ENCODE peak calls at places on chromosomes 16 and 17, in six cellular contexts. C is activated T-cell treated with anti-CD3 and anti-CD28 coated beads, Interleukin-2, amount 50 U/mL, for 4 hours; L is stimulated activated CD8-positive, alpha-beta memory T cell treated with anti-CD3 and anti-CD28 coated beads, Interleukin-15, amount 100 ng/mL, for 24 hours; P is CD4-positive, alpha-beta T cell; M is iPS-NIHi11; B is renal cortical epithelial cell. W is an unnamed sample.

GRCh38 chr17:69320210-69320907 is 6.6 kb downstream of the ABCA5 start:
- DNase-seq in L (no peak), C (no peak), M (no peak), B (no peak), P (no peak), W (no peak)

GRCh38 chr17:54749157-54749556 is 151.5 kb upstream of the TOM1L1 start:
- DNase-seq in C (no peak), P (no peak), M (no peak), L (no peak), B (no peak), W (no peak)

GRCh38 chr17:68711858-68712257 is 110.7 kb upstream of the FAM20A start:
- DNase-seq in C (no peak), B (no peak), M (no peak), P (no peak), L (no peak), W (no peak)

GRCh38 chr17:35684046-35684802 is 47.2 kb upstream of the RASL10B start:
- DNase-seq in L (no peak), P (no peak), B (peak), M (peak), C (no peak), W (no peak)

GRCh38 chr17:61128671-61129115 is 270.9 kb upstream of the TBX2 start:
- DNase-seq in B (no peak), C (no peak), L (no peak), P (no peak), M (no peak), W (no peak)

GRCh38 chr16:57735755-57736418 is at the start of gene KATNB1:
- DNase-seq in M (no peak), C (no peak), L (no peak), P (no peak), B (no peak), W (no peak)

GRCh38 chr16:11067266-11067665 is 122.9 kb downstream of the CLEC16A start:
- DNase-seq in M (no peak), P (no peak), L (no peak), C (no peak), B (no peak), W (no peak)

GRCh38 chr16:28984619-28985135 is at the start of gene LAT:
- DNase-seq in B (no peak), P (peak), C (peak), M (no peak), L (no peak), W (peak)

GRCh38 chr17:58153046-58153445 is 4.9 kb downstream of the OR4D1 start:
- DNase-seq in M (no peak), C (peak), B (no peak), P (peak), L (no peak), W (no peak)

GRCh38 chr16:1817276-1817589 is 9.4 kb downstream of the HAGH start:
- DNase-seq in C (no peak), B (no peak), M (no peak), P (no peak), L (no peak), W (no peak)

GRCh38 chr17:70599198-70599597 is 429.9 kb downstream of the KCNJ2 start:
- DNase-seq in M (no peak), L (no peak), C (no peak), B (no peak), P (no peak), W (no peak)

GRCh38 chr16:15857779-15858560 is 1.1 kb upstream of the MYH11 start:
- DNase-seq in P (no peak), L (no peak), B (no peak), C (no peak), M (peak), W (no peak)

GRCh38 chr17:82830249-82830661 is 9.6 kb downstream of the ZNF750 start:
- DNase-seq in P (no peak), C (no peak), L (no peak), B (no peak), M (no peak), W (no peak)

GRCh38 chr16:67525176-67525860 is 3.3 kb upstream of the RIPOR1 start:
- DNase-seq in P (no peak), L (no peak), C (no peak), B (no peak), M (no peak), W (no peak)

GRCh38 chr16:29745126-29745852 is 501 bp downstream of the C16orf54 start:
- DNase-seq in P (no peak), M (peak), C (peak), B (no peak), L (no peak), W (peak)

GRCh38 chr17:2396568-2397246 is 4.2 kb downstream of the MNT start:
- DNase-seq in C (no peak), M (peak), B (peak), P (no peak), L (no peak), W (peak)

GRCh38 chr16:19382887-19383816 is 34.5 kb upstream of the TMC5 start:
- DNase-seq in C (no peak), M (peak), P (no peak), B (no peak), L (no peak), W (no peak)

GRCh38 chr16:4358831-4359561 is 7.9 kb upstream of the PAM16 start:
- DNase-seq in C (peak), P (peak), B (no peak), M (peak), L (peak), W (peak)

GRCh38 chr17:1762233-1762905 is 509 bp downstream of the SERPINF1 start:
- DNase-seq in L (no peak), M (no peak), B (no peak), P (no peak), C (no peak), W (no peak)

GRCh38 chr17:74215332-74215727 is 2.0 kb downstream of the TTYH2 start:
- DNase-seq in B (no peak), C (no peak), P (no peak), L (no peak), M (no peak), W (no peak)

W was measured in activated CD4-positive, CD25-positive, alpha-beta regulatory T cell treated with anti-CD3 and anti-CD28 coated beads, Interleukin-2, amount 50 U/mL, for 72 hours.